ENCODE peak calls at places on chromosome 1, in four cellular contexts. R, K, M and D are unnamed samples.

GRCh38 chr1:204685236-204686006 is at the start of gene LRRN2:
- DNase-seq in R (no peak), K (no peak), M (no peak), D (no peak)

GRCh38 chr1:227357229-227358078 is 39.2 kb upstream of the CDC42BPA start:
- DNase-seq in R (peak; percentile 69), K (peak; percentile 38), M (no peak), D (no peak)

GRCh38 chr1:244952940-244953339 is 88.6 kb upstream of the HNRNPU start:
- DNase-seq in R (peak; percentile 23), K (no peak), M (no peak), D (no peak)

GRCh38 chr1:2300851-2301606 is 72.9 kb downstream of the SKI start:
- DNase-seq in R (peak; percentile 81), K (peak; percentile 91), M (no peak), D (peak; percentile 94)

GRCh38 chr1:2837823-2838222 is 36.3 kb upstream of the TTC34 start:
- DNase-seq in R (no peak), K (no peak), M (no peak), D (no peak)

GRCh38 chr1:74502432-74502831 is 10.0 kb downstream of the LRRC53 start:
- DNase-seq in R (no peak), K (no peak), M (no peak), D (no peak)

GRCh38 chr1:84691139-84691783 is 1.0 kb upstream of the SSX2IP start:
- DNase-seq in R (no peak), K (no peak), M (no peak), D (no peak)

GRCh38 chr1:170927955-170928850 is 7.1 kb upstream of the MROH9 start:
- DNase-seq in R (no peak), K (no peak), M (no peak), D (no peak)